ENCODE peak calls at places on chromosomes 4 and X, in seven cellular contexts. K, N, G, T, M, H and Y are unnamed samples.

GRCh38 chr4:107631568-107631967 is 88.5 kb downstream of the PAPSS1 start:
- DNase-seq in K (no peak), N (no peak), G (no peak), T (no peak), M (no peak), H (no peak), Y (no peak)

GRCh38 chr4:77376788-77377460 is 219.9 kb downstream of the CCNG2 start:
- DNase-seq in K (no peak), N (peak), G (no peak), T (no peak), M (no peak), H (no peak), Y (no peak)

GRCh38 chr4:145176641-145177432 is 3.6 kb downstream of the OTUD4 start:
- DNase-seq in K (no peak), N (no peak), G (no peak), T (no peak), M (no peak), H (no peak), Y (no peak)

GRCh38 chr4:17962171-17962570 is 59.4 kb downstream of the LCORL start:
- DNase-seq in K (no peak), N (no peak), G (no peak), T (no peak), M (no peak), H (no peak), Y (no peak)

GRCh38 chr4:682490-683172 is 6.3 kb downstream of the SLC49A3 start:
- DNase-seq in K (no peak), N (no peak), G (no peak), T (no peak), M (no peak), H (no peak), Y (no peak)

GRCh38 chr4:90958256-90958895 is 831.2 kb downstream of the CCSER1 start:
- DNase-seq in K (no peak), N (peak), G (no peak), T (no peak), M (peak), H (no peak), Y (no peak)

GRCh38 chrX:136336623-136337022 is 35.9 kb downstream of the ADGRG4 start:
- DNase-seq in K (no peak), N (peak), G (no peak), T (no peak), M (no peak), H (no peak), Y (no peak)

GRCh38 chr4:18012115-18012806 is 9.3 kb downstream of the LCORL start:
- DNase-seq in K (no peak), N (no peak), G (no peak), T (no peak), M (no peak), H (no peak), Y (no peak)

GRCh38 chr4:127533028-127533700 is 99.6 kb upstream of the INTU start:
- DNase-seq in K (no peak), N (no peak), G (no peak), T (no peak), M (no peak), H (no peak), Y (no peak)

GRCh38 chrX:2430265-2430825 is 70.4 kb downstream of the DHRSX start:
- DNase-seq in K (no peak), N (no peak), G (no peak), T (no peak), M (peak), H (peak), Y (no peak)

GRCh38 chr4:83516042-83516772 is 19.7 kb upstream of the GPAT3 start:
- DNase-seq in K (no peak), N (no peak), G (no peak), T (no peak), M (peak), H (no peak), Y (no peak)

GRCh38 chr4:3202836-3203820 is 45.8 kb upstream of the MSANTD1 start:
- DNase-seq in K (no peak), N (no peak), G (no peak), T (no peak), M (no peak), H (no peak), Y (no peak)

GRCh38 chrX:103919336-103919682 is 43.1 kb upstream of the TMSB15B start:
- DNase-seq in K (peak), N (no peak), G (no peak), T (no peak), M (no peak), H (no peak), Y (no peak)

GRCh38 chr4:26719954-26720552 is 136.2 kb downstream of the TBC1D19 start:
- DNase-seq in K (no peak), N (peak), G (no peak), T (no peak), M (no peak), H (no peak), Y (no peak)

GRCh38 chr4:87219648-87220093 is 747 bp downstream of the KLHL8 start:
- DNase-seq in K (peak), N (peak), G (no peak), T (peak), M (no peak), H (no peak), Y (no peak)

GRCh38 chrX:110210417-110211139 is 107.3 kb downstream of the AMMECR1 start:
- DNase-seq in K (no peak), N (no peak), G (no peak), T (no peak), M (peak), H (no peak), Y (no peak)

GRCh38 chr4:37073226-37073840 is 171.2 kb upstream of the NWD2 start:
- DNase-seq in K (no peak), N (no peak), G (no peak), T (no peak), M (no peak), H (no peak), Y (no peak)

GRCh38 chr4:4735136-4735754 is 124.2 kb upstream of the MSX1 start:
- DNase-seq in K (no peak), N (no peak), G (no peak), T (no peak), M (no peak), H (no peak), Y (no peak)

GRCh38 chr4:182145360-182145905 is 97.8 kb upstream of the TENM3 start:
- DNase-seq in K (no peak), N (peak), G (no peak), T (no peak), M (peak), H (no peak), Y (no peak)

GRCh38 chr4:534101-534575 is 35.1 kb downstream of the PIGG start:
- DNase-seq in K (no peak), N (no peak), G (no peak), T (no peak), M (no peak), H (no peak), Y (no peak)

GRCh38 chr4:103075435-103075893 is 1.1 kb downstream of the SLC9B2 start:
- DNase-seq in K (no peak), N (no peak), G (no peak), T (no peak), M (no peak), H (no peak), Y (no peak)

GRCh38 chr4:127012549-127012948 is 620.2 kb upstream of the INTU start:
- DNase-seq in K (no peak), N (no peak), G (no peak), T (no peak), M (no peak), H (no peak), Y (no peak)

DNA sequence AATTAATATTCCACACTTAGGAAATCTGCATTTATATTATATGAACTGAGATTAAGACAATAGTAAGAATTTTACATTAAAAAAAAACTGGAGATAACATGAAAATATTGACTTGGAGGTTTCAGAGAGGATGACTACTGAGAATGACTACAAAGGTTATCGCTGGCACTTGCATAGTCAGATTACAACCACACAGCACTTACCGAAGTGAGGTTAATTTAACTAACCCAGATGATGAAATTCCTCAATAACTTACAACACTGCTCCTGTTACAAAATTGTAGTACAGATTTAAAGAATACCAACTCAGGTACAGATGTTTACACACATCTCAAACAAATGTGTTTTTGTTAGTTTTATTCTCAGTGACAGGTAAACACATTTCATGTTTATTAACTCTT is 283.5 kb downstream of the CAMK2D start:
- DNase-seq in K (no peak), N (no peak), G (no peak), T (no peak), M (no peak), H (no peak), Y (no peak)
- H3K27ac ChIP-seq in K (no peak), N (no peak), G (no peak), T (no peak), M (peak), H (no peak), Y (no peak)

DNA sequence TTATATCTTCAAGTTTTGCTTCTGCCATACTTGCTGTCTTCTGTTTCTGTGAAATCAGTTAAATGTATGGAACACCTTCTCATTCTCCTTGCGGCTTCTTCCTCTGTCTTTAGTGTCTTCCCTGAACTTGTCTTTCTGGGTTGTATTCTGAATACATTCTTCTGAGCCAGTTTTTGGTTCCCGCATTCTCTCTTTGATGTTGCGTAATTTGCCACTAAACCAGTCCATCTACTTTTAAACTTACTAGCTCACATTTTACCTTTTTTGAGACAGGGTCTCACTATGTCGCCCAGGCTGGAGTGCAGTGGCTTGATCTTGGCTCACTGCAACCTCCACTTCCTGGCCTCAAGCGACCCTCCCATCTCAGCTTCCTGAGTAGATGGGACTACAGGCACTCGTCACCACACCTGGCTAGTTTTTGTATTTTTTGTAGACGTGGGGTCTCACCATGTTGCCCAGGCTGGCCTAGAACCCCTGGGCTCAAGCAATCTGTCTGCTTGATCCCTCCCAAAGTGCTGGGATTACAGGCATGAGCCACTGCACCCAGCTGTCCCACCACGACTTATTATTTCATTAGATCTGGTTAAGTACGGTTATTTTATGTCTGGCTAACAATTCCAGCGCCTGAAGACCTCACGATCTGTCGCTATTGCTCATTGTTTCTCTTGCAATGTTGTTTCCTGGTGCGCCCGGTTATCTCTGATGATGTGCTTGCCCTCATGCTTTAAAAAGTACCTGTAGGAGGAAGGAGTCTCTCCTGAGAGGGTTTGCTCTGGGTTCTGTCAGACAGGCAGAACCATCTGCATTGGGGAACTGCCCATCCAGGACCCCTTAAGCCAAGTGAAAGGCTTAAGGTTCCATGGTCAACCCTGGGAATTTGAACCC is 9.8 kb upstream of the FAM3A start:
- DNase-seq in K (no peak), N (no peak), G (no peak), T (no peak), M (no peak), H (no peak), Y (no peak)
- H3K27ac ChIP-seq in K (no peak), N (no peak), G (peak), T (no peak), M (no peak), H (no peak), Y (no peak)

GRCh38 chr4:186819357-186820086 is 95.9 kb upstream of the FAT1 start:
- DNase-seq in K (no peak), N (no peak), G (no peak), T (no peak), M (no peak), H (no peak), Y (no peak)
- H3K27ac ChIP-seq in K (no peak), N (no peak), G (no peak), T (no peak), M (no peak), H (no peak), Y (no peak)

DNA sequence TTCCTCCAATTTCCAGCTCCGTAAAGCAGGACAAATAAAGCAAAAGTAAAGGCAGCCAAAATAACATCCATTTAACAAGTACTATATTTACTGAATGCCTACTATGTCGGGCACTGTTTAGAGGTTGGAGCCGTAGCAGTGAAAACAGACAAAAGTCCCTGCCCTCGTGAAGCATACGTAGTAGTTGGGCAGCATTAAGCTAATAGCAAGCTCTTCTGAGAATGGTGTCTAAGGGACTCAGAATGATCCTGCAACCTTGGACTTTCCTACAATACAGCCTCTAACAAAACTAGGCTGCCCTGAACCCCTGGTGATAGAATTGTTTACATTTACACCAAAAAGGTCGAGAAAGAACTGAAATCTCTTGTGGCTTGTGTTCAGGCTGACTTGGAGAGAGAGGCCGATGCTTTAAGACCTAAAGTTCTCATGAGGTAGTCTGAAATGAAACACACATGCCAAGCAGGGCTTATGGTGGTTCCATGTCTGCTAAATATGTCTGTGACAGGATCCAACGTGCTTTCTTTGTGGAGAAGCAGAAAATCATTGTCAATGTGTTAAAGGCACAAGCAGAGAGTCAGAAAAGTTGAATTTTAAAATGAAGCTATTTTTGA is 876 bp upstream of the PDGFC start:
- DNase-seq in K (no peak), N (peak), G (no peak), T (no peak), M (no peak), H (no peak), Y (no peak)
- H3K27ac ChIP-seq in K (no peak), N (no peak), G (peak), T (no peak), M (peak), H (no peak), Y (peak)

DNA sequence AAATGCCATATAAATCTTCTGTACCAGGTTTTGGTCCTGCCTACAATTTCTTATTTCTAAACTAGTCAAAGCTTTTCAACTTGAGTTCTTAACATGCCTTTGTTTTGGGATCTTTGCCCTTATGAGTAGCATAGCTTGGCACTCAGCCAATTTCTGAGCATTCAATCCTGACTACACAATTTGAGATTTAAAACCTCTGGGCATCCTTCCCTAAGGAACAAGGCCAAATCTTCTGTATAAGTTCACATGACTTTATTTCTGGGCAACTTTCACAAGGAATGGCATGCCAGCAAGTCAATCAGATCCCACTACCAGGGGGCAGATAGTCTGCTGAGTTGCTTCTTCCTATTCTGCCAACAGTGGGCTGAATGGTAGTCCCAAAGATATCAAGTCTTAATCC is 254.2 kb downstream of the ADAMTS3 start:
- DNase-seq in K (no peak), N (no peak), G (no peak), T (no peak), M (no peak), H (no peak), Y (no peak)
- H3K27ac ChIP-seq in K (no peak), N (no peak), G (no peak), T (no peak), M (no peak), H (no peak), Y (no peak)